ENCODE peak calls at places on chromosome 12, in eight cellular contexts. U is ovary; Q is erythroblast; P is HS-5; Z is omental fat pad; X is T-helper 2 cell; O is EL; H is stimulated activated naive CD8-positive, alpha-beta T cell treated with anti-CD3 and anti-CD28 coated beads, Interleukin-15, amount 100 ng/mL, for 72 hours. M is an unnamed sample.

GRCh38 chr12:13942826-13943225 is 38.6 kb downstream of the GRIN2B start:
- DNase-seq in Q (no peak), H (no peak), Z (no peak), X (no peak), P (no peak), U (no peak), O (no peak), M (no peak)

GRCh38 chr12:121513464-121514183 is 67.2 kb downstream of the KDM2B start:
- DNase-seq in X (no peak), P (no peak), Z (peak; percentile 31), U (no peak), O (peak; percentile 22), H (peak; percentile 22), Q (peak; percentile 20), M (peak; percentile 83)

GRCh38 chr12:120060196-120060595 is 56.4 kb downstream of the RAB35 start:
- DNase-seq in Q (no peak), X (no peak), H (no peak), O (no peak), P (no peak), Z (no peak), U (no peak), M (no peak)

GRCh38 chr12:102195826-102196225 is 1.8 kb downstream of the PMCH start:
- DNase-seq in P (no peak), Q (no peak), X (no peak), O (no peak), Z (no peak), U (no peak), H (no peak), M (no peak)

GRCh38 chr12:108825205-108825950 is 32.0 kb downstream of the SSH1 start:
- DNase-seq in Q (no peak), P (no peak), X (peak; percentile 63), U (no peak), Z (no peak), H (no peak), O (peak; percentile 45), M (no peak)

GRCh38 chr12:52838871-52839446 is 4.8 kb upstream of the KRT79 start:
- DNase-seq in P (no peak), Q (peak; percentile 48), X (no peak), O (no peak), U (no peak), Z (no peak), H (no peak), M (no peak)

GRCh38 chr12:121432740-121433476 is 33.0 kb downstream of the RNF34 start:
- DNase-seq in H (no peak), Q (no peak), U (no peak), P (no peak), O (no peak), X (no peak), Z (no peak), M (no peak)

GRCh38 chr12:3129301-3130052 is 52.3 kb downstream of the TSPAN9 start:
- DNase-seq in U (no peak), P (peak; percentile 34), X (peak; percentile 59), O (peak; percentile 77), Z (no peak), Q (no peak), H (peak; percentile 60), M (no peak)

GRCh38 chr12:52280796-52281560 is 6.5 kb downstream of the KRT86 start:
- DNase-seq in O (peak; percentile 99), X (no peak), U (no peak), Z (no peak), H (no peak), Q (no peak), P (peak; percentile 95), M (no peak)

GRCh38 chr12:71155228-71155627 is 2.6 kb downstream of the TSPAN8 start:
- DNase-seq in U (no peak), Q (no peak), P (no peak), H (no peak), O (no peak), Z (no peak), X (no peak), M (no peak)

GRCh38 chr12:132116709-132117557 is 27.2 kb downstream of the DDX51 start:
- DNase-seq in H (no peak), P (no peak), Q (no peak), X (no peak), O (no peak), U (no peak), Z (no peak), M (no peak)

GRCh38 chr12:79420146-79420618 is 270.6 kb downstream of the PAWR start:
- DNase-seq in U (no peak), H (no peak), Q (no peak), P (peak; percentile 88), Z (no peak), X (no peak), O (peak; percentile 94), M (no peak)